ENCODE peak calls at places on chromosomes 5 and 9, in five cellular contexts. J is neural progenitor cell, B is GM23248, R is HCT116, S is OCI-LY7. C is an unnamed sample. For H3K9me3, the result is how much of the 10 kb centered on the place peaks cover.

GRCh38 chr5:128084228-128085167 is 932 bp downstream of the SLC12A2 start:
- DNase-seq in B (peak), S (peak), J (peak), R (no peak), C (peak)

GRCh38 chr9:21677834-21678233 is 124.6 kb upstream of the MTAP start:
- DNase-seq in B (peak), S (no peak), R (peak), J (no peak), C (peak)

GRCh38 chr9:34428325-34428958 is 29.9 kb downstream of the FAM219A start:
- DNase-seq in B (no peak), R (no peak), S (no peak), J (no peak), C (no peak)

GRCh38 chr9:129381481-129381957 is 203.5 kb upstream of the IER5L start:
- DNase-seq in R (no peak), S (no peak), B (no peak), J (no peak), C (no peak)

GRCh38 chr5:40594811-40595210 is 84.9 kb upstream of the PTGER4 start:
- DNase-seq in S (no peak), R (no peak), J (no peak), B (no peak), C (peak)

GRCh38 chr5:32814141-32814540 is 103.0 kb downstream of the NPR3 start:
- DNase-seq in S (no peak), J (no peak), R (no peak), B (peak), C (no peak)

GRCh38 chr9:109518621-109519335 is 20.7 kb upstream of the PTPN3 start:
- DNase-seq in B (no peak), J (no peak), S (no peak), R (no peak), C (no peak)

GRCh38 chr5:123549256-123549904 is 37.4 kb downstream of the CSNK1G3 start:
- DNase-seq in J (no peak), S (peak), R (no peak), B (no peak), C (no peak)

GRCh38 chr5:55694152-55694830 is 17.8 kb downstream of the SLC38A9 start:
- DNase-seq in J (peak), B (peak), R (peak), S (peak), C (peak)

GRCh38 chr9:96467784-96468183 is 17.8 kb downstream of the HABP4 start:
- DNase-seq in S (no peak), J (no peak), B (no peak), R (no peak), C (no peak)

GRCh38 chr5:111848374-111848914 is 91.5 kb upstream of the NREP start:
- DNase-seq in R (no peak), S (no peak), J (no peak), B (no peak), C (no peak)

GRCh38 chr9:110623462-110624025 is 44.0 kb upstream of the SVEP1 start:
- DNase-seq in J (peak), S (peak), B (peak), R (peak), C (peak)

GRCh38 chr5:126046996-126047395 is 376.2 kb upstream of the GRAMD2B start:
- DNase-seq in R (no peak), S (no peak), B (no peak), J (no peak), C (no peak)

GRCh38 chr5:142734904-142735190 is 35.3 kb upstream of the ARHGAP26 start:
- DNase-seq in S (no peak), B (no peak), R (no peak), J (no peak), C (no peak)

GRCh38 chr5:166338801-166339200 is 1952.6 kb upstream of the WWC1 start:
- DNase-seq in J (no peak), R (no peak), S (no peak), B (no peak), C (no peak)

GRCh38 chr5:176625512-176625911 is 4.8 kb downstream of the SNCB start:
- DNase-seq in B (no peak), S (no peak), R (no peak), J (no peak), C (no peak)

GRCh38 chr5:176625966-176626875 is 4.1 kb downstream of the SNCB start:
- DNase-seq in S (no peak), B (peak), R (no peak), J (no peak), C (peak)

GRCh38 chr5:176624142-176624541 is 6.2 kb downstream of the SNCB start:
- DNase-seq in S (no peak), J (no peak), R (no peak), B (no peak), C (no peak)

GRCh38 chr5:176626876-176627236 is 3.5 kb downstream of the SNCB start:
- DNase-seq in R (no peak), S (no peak), B (no peak), J (no peak), C (no peak)

GRCh38 chr5:176624916-176625315 is 5.4 kb downstream of the SNCB start:
- DNase-seq in S (no peak), J (no peak), B (no peak), R (no peak), C (no peak)
- H3K9me3 ChIP-seq in S (under half), J (under half), B (under half), R (under half), C (under half)

DNA sequence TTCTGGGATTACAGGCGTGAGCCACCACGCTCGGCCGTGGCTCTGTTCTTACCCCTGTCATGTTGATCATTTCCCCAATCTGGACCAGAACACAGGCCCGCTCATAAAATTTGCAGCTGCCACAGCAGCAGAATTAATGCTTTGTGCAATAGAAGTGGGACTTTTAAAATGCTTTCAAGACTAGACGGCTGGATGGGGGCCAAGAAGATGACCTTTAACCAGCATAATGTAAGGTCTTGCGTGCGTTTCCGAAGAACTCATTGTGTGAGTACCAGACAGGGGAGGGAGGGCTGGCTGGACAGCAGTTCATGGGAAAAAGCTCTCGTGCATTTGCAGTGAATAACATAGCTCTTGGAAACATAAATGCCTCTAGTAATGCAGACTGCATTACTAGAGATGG is 3.5 kb upstream of the WDR38 start:
- DNase-seq in S (no peak), R (no peak), J (no peak), B (peak), C (no peak)
- TF ChIP-seq EZH2phosphoT487 in S (no peak), R (no peak), J (no peak), B (no peak), C (no peak)

GRCh38 chr5:72206994-72207393 is 99.7 kb downstream of the MAP1B start:
- DNase-seq in R (no peak), B (no peak), J (no peak), S (no peak), C (no peak)
- H3K9me3 ChIP-seq in R (under half), B (under half), J (under half), S (under half), C (under half)

GRCh38 chr9:35829084-35829763 is at the start of gene TMEM8B:
- DNase-seq in J (peak), R (peak), B (peak), S (peak), C (peak)

GRCh38 chr9:35828716-35829083 is at the start of gene FAM221B:
- DNase-seq in J (peak), R (no peak), B (peak), S (no peak), C (no peak)

GRCh38 chr9:35827486-35827885 is 1.0 kb downstream of the FAM221B start:
- DNase-seq in S (no peak), B (peak), J (no peak), R (no peak), C (peak)

GRCh38 chr9:35822926-35823325 is 5.6 kb downstream of the FAM221B start:
- DNase-seq in S (no peak), J (no peak), B (peak), R (no peak), C (no peak)

DNA sequence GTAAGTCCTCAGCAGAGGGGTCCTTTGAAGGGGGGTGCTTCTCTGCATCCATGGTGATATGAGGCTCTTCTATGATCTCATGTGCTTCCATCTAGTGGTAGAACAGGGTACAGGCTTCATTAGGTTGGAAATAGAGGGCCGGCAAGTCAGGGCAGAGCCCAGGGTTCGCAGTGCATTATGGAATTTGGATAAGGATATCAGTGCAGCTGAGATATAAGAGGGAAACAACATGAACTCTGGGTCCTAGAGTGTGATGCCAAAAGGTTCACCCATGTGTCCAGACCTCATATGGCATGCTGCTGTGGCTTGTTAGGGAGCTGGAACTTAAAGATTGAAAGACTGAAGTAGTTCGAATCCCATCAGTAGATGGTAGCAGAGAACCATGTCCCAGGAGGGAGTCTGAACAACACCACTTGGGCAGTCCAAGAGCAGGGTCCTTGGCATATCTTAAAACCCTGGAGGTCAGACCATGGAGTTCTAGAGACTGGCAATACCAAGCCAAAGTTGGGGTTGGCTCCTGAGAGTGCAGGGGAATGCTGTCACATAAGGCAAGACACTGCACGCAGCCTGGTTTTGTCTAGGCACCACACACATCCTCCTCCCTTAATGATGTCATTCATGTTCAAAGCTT is 2.3 kb downstream of the FAM221B start:
- DNase-seq in R (peak), B (peak), S (peak), J (peak), C (peak)
- TF ChIP-seq EZH2phosphoT487 in R (no peak), B (no peak), S (no peak), J (no peak), C (no peak)

DNA sequence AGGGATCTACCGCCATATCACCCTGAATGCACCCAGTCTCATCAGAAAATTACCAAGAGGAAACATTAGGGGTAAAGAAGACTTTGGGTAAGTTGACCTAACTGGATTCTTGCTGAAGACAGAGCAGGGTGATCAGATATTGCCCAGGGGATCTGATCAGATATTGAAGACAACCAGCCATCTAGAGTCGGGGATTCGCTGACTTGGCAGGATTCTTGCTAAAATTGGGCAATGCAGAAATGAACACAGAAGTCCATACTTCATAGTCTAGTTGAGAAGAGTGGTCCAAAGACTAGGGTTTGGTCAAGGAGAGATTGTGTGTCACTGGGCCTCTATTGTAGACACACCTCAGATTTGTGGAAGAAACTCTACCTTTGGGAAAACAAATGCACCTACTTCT is 107.2 kb downstream of the SV2C start:
- DNase-seq in J (no peak), B (no peak), S (no peak), R (no peak), C (no peak)
- H3K9me3 ChIP-seq in J (under half), B (under half), S (under half), R (under half), C (under half)

GRCh38 chr9:86274821-86275643 is 7.3 kb downstream of the ISCA1 start:
- DNase-seq in R (no peak), S (no peak), J (no peak), B (no peak), C (no peak)
- TF ChIP-seq EZH2phosphoT487 in R (no peak), S (no peak), J (no peak), B (no peak), C (no peak)

GRCh38 chr5:143938230-143938629 is 126.3 kb downstream of the HMHB1 start:
- DNase-seq in J (no peak), R (no peak), S (no peak), B (peak), C (no peak)
- H3K9me3 ChIP-seq in J (under half), R (under half), S (under half), B (under half), C (under half)

GRCh38 chr9:94991961-94992907 is 265.7 kb downstream of the AOPEP start:
- DNase-seq in R (no peak), S (no peak), B (no peak), J (no peak), C (no peak)
- TF ChIP-seq EZH2phosphoT487 in R (no peak), S (no peak), B (no peak), J (no peak), C (no peak)